ENCODE peak calls at places on chromosomes 12 and 14, in five cellular contexts. M is AG09309, D is bronchial epithelial cell, S is IMR-90, G is activated B cell treated with CpG ODN at 0.5 μM for 24 hours. A is an unnamed sample.
A peak's percentile ranks its signal among the peaks of the same experiment; 100 is the strongest.

GRCh38 chr12:31325524-31325875 is 450 bp downstream of the SINHCAF start:
- DNase-seq in M (no peak), S (no peak), D (no peak), G (no peak), A (no peak)

GRCh38 chr14:22400590-22401259 is 188.3 kb downstream of the DAD1 start:
- DNase-seq in G (no peak), M (no peak), D (no peak), S (no peak), A (no peak)

GRCh38 chr12:61654698-61655097 is 605.5 kb upstream of the USP15 start:
- DNase-seq in M (no peak), D (peak; percentile 19), S (no peak), G (no peak), A (no peak)

GRCh38 chr14:23654231-23654630 is 18.1 kb downstream of the DHRS2 start:
- DNase-seq in M (no peak), D (no peak), S (no peak), G (no peak), A (no peak)

GRCh38 chr12:14643247-14643646 is 53.2 kb downstream of the GUCY2C start:
- DNase-seq in D (no peak), G (no peak), S (no peak), M (no peak), A (no peak)

GRCh38 chr14:97719931-97720330 is 922.7 kb downstream of the VRK1 start:
- DNase-seq in D (no peak), M (no peak), S (no peak), G (no peak), A (no peak)

GRCh38 chr14:90438841-90439240 is 42.0 kb downstream of the CALM1 start:
- DNase-seq in G (no peak), D (peak; percentile 49), S (no peak), M (no peak), A (no peak)

GRCh38 chr14:26738571-26738970 is 140.7 kb upstream of the NOVA1 start:
- DNase-seq in S (no peak), G (no peak), M (no peak), D (peak; percentile 2), A (no peak)

GRCh38 chr14:68552075-68552474 is 240.8 kb downstream of the ZFP36L1 start:
- DNase-seq in S (no peak), M (no peak), G (no peak), D (no peak), A (no peak)

GRCh38 chr12:47736877-47737676 is 11.8 kb upstream of the ENDOU start:
- DNase-seq in G (no peak), M (no peak), D (no peak), S (peak; percentile 73), A (no peak)

GRCh38 chr14:23101213-23101970 is 3.4 kb downstream of the CIROP start:
- DNase-seq in S (no peak), M (no peak), G (no peak), D (no peak), A (no peak)

GRCh38 chr14:98173291-98173690 is 1098.7 kb downstream of the BCL11B start:
- DNase-seq in G (no peak), S (no peak), D (no peak), M (no peak), A (no peak)

GRCh38 chr12:121009744-121010143 is 6.5 kb downstream of the C12orf43 start:
- DNase-seq in S (peak; percentile 42), D (peak; percentile 60), G (no peak), M (no peak), A (no peak)

GRCh38 chr12:6775775-6776174 is 3.5 kb downstream of the LAG3 start:
- DNase-seq in S (no peak), G (no peak), M (no peak), D (no peak), A (no peak)

GRCh38 chr14:33610121-33610520 is 340.8 kb downstream of the EGLN3 start:
- DNase-seq in S (no peak), G (no peak), D (no peak), M (no peak), A (no peak)

GRCh38 chr14:94570440-94570839 is 9.2 kb downstream of the SERPINA4 start:
- DNase-seq in D (no peak), G (no peak), S (no peak), M (no peak), A (no peak)

GRCh38 chr12:57754411-57755193 is at the start of gene MARCHF9:
- DNase-seq in D (peak; percentile 76), G (peak; percentile 66), S (no peak), M (no peak), A (peak; percentile 48)

GRCh38 chr14:99325016-99325415 is 53.0 kb upstream of the BCL11B start:
- DNase-seq in S (no peak), M (no peak), G (no peak), D (no peak), A (no peak)

GRCh38 chr12:69566603-69567002 is 18.7 kb upstream of the CCT2 start:
- DNase-seq in M (no peak), S (no peak), D (no peak), G (no peak), A (no peak)

GRCh38 chr14:97625512-97625911 is 828.3 kb downstream of the VRK1 start:
- DNase-seq in M (no peak), D (no peak), G (no peak), S (no peak), A (no peak)

GRCh38 chr12:4763549-4763948 is 43.3 kb downstream of the GALNT8 start:
- DNase-seq in G (no peak), D (peak; percentile 12), M (no peak), S (peak; percentile 2), A (no peak)

GRCh38 chr12:132474237-132474741 is 15.7 kb upstream of the FBRSL1 start:
- DNase-seq in G (no peak), D (no peak), M (no peak), S (no peak), A (peak; percentile 35)

GRCh38 chr14:89394920-89395319 is 22.1 kb downstream of the FOXN3 start:
- DNase-seq in S (no peak), M (no peak), D (no peak), G (no peak), A (no peak)

GRCh38 chr12:69843653-69844052 is 18.6 kb downstream of the MYRFL start:
- DNase-seq in M (no peak), D (no peak), G (no peak), S (no peak), A (no peak)

GRCh38 chr14:104721704-104722431 is 2.2 kb upstream of the ADSS1 start:
- DNase-seq in M (no peak), S (peak; percentile 34), G (no peak), D (no peak), A (no peak)

GRCh38 chr12:62882140-62882539 is 52.8 kb downstream of the PPM1H start:
- DNase-seq in M (no peak), S (no peak), G (no peak), D (no peak), A (no peak)

GRCh38 chr14:103692871-103693270 is 22.4 kb downstream of the XRCC3 start:
- DNase-seq in D (no peak), M (no peak), S (no peak), G (no peak), A (no peak)

GRCh38 chr12:123445388-123446344 is 9.2 kb upstream of the RILPL2 start:
- DNase-seq in D (no peak), S (peak; percentile 40), M (peak; percentile 40), G (no peak), A (no peak)

GRCh38 chr12:30972035-30972434 is 45.5 kb downstream of the TSPAN11 start:
- DNase-seq in D (no peak), M (no peak), S (no peak), G (no peak), A (no peak)

GRCh38 chr12:130715996-130716917 is at the start of gene RIMBP2:
- DNase-seq in D (peak; percentile 60), M (no peak), S (peak; percentile 1), G (no peak), A (no peak)

GRCh38 chr14:67883717-67884116 is 64.1 kb downstream of the RAD51B start:
- DNase-seq in G (no peak), D (peak; percentile 40), S (peak; percentile 28), M (peak; percentile 3), A (no peak)

GRCh38 chr14:68865542-68865941 is 72.7 kb upstream of the ZFP36L1 start:
- DNase-seq in M (no peak), D (no peak), G (no peak), S (no peak), A (no peak)

GRCh38 chr12:50006266-50006665 is 19.0 kb downstream of the RACGAP1 start:
- DNase-seq in S (no peak), D (no peak), M (no peak), G (no peak), A (no peak)

GRCh38 chr14:77459072-77459723 is 1.3 kb downstream of the AHSA1 start:
- DNase-seq in G (no peak), D (peak; percentile 70), S (peak; percentile 77), M (peak; percentile 34), A (peak; percentile 40)

GRCh38 chr14:77458249-77458950 is 507 bp downstream of the AHSA1 start:
- DNase-seq in D (peak; percentile 40), M (no peak), G (peak; percentile 39), S (peak; percentile 18), A (peak; percentile 19)

GRCh38 chr14:77457115-77457521 is 283 bp downstream of the VIPAS39 start:
- DNase-seq in S (peak; percentile 40), D (peak; percentile 38), M (no peak), G (no peak), A (no peak)

GRCh38 chr14:77455966-77456640 is 1.3 kb downstream of the VIPAS39 start:
- DNase-seq in G (no peak), M (no peak), D (no peak), S (no peak), A (no peak)

DNA sequence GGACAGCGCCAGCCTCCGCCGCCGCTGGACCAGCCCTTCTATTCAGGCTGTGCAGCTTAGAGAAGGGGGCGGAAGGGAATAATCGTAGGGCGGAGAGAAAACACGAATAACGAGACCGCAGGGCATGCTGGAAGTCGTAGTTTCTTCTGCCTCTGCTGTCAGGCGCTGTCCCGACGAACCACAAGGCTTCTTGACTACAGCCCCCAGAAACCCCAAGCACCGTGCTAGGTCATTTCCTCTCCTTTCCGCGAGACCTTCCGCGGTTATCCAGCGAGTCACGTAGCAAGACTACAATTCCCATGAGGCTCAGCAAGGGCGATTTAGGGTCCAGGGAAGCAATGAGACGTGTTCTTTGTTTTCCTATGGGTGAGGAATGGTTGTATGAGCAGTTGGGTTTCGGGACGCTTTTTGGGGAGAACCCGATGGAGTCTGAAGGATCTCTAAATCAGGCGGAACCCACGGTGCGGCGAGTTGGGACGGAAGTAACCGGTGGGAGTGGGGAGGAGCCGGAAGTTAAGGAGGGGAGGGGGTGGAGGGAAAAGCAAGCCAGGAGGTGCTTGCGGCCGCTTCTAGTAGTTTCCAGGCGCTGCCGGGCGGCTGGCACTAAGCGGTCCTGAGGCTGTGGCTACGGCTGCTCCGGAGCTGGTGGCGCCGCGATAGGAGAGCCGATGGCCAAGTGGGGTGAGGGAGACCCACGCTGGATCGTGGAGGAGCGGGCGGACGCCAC is at the start of the genes AHSA1 and VIPAS39:
- DNase-seq in S (peak; percentile 99), G (peak; percentile 79), M (peak; percentile 96), D (peak; percentile 99), A (peak; percentile 86)
- TF ChIP-seq CTCF in S (no peak), G (no peak), M (no peak), D (no peak), A (no peak)

GRCh38 chr12:54012631-54013398 is 4.0 kb downstream of the HOXC8 start:
- DNase-seq in S (no peak), D (no peak), G (no peak), M (no peak), A (no peak)
- TF ChIP-seq CTCF in S (no peak), D (no peak), G (no peak), M (no peak), A (no peak)

GRCh38 chr12:93763746-93764147 is 86.6 kb downstream of the CRADD start:
- DNase-seq in S (no peak), M (no peak), D (no peak), G (no peak), A (no peak)
- TF ChIP-seq CTCF in S (no peak), M (no peak), D (peak; percentile 14), G (no peak), A (no peak)

GRCh38 chr14:50734950-50735697 is 67.0 kb upstream of the SAV1 start:
- DNase-seq in G (no peak), D (peak; percentile 29), S (no peak), M (no peak), A (no peak)
- TF ChIP-seq CTCF in G (no peak), D (no peak), S (no peak), M (peak; percentile 18), A (no peak)